ENCODE peak calls at places on chromosomes 2 and 18, in five cellular contexts. V is spleen, A is SK-N-SH, N is kidney, W is mammary epithelial cell. M is an unnamed sample. For H3K9me3, the result is how much of the 10 kb centered on the place peaks cover.

GRCh38 chr2:134217924-134218323 is 35.9 kb upstream of the MGAT5 start:
- DNase-seq in V (no peak), N (no peak), W (peak), A (no peak), M (no peak)

GRCh38 chr2:69395866-69396265 is 8.8 kb upstream of the GFPT1 start:
- DNase-seq in N (no peak), W (no peak), A (no peak), V (no peak), M (no peak)

GRCh38 chr2:70467831-70468810 is 85.5 kb downstream of the TGFA start:
- DNase-seq in W (no peak), V (no peak), A (no peak), N (no peak), M (no peak)

GRCh38 chr2:30691091-30691947 is 115.9 kb downstream of the CAPN13 start:
- DNase-seq in A (no peak), W (no peak), N (no peak), V (no peak), M (no peak)

GRCh38 chr2:201777869-201778268 is 2.9 kb downstream of the ALS2 start:
- DNase-seq in A (no peak), V (no peak), N (no peak), W (no peak), M (no peak)

GRCh38 chr2:235303499-235304291 is 190.1 kb upstream of the AGAP1 start:
- DNase-seq in V (no peak), N (no peak), W (no peak), A (no peak), M (no peak)

GRCh38 chr2:21162615-21162878 is 38.8 kb downstream of the TDRD15 start:
- DNase-seq in A (no peak), V (peak), W (no peak), N (no peak), M (no peak)

GRCh38 chr2:7467782-7468447 is 550.7 kb downstream of the RNF144A start:
- DNase-seq in W (no peak), N (no peak), V (no peak), A (no peak), M (no peak)

GRCh38 chr2:233135421-233135820 is 75.3 kb downstream of the INPP5D start:
- DNase-seq in N (no peak), W (no peak), A (no peak), V (no peak), M (no peak)

GRCh38 chr18:73895701-73896100 is 251.9 kb downstream of the FBXO15 start:
- DNase-seq in W (no peak), V (no peak), A (no peak), N (no peak), M (no peak)

GRCh38 chr2:54492335-54492734 is 36.2 kb downstream of the SPTBN1 start:
- DNase-seq in A (no peak), N (no peak), W (no peak), V (no peak), M (no peak)

GRCh38 chr2:170505631-170506270 is 209.4 kb upstream of the SP5 start:
- DNase-seq in W (no peak), N (peak), A (no peak), V (no peak), M (no peak)

GRCh38 chr2:24597181-24597870 is 106.3 kb downstream of the NCOA1 start:
- DNase-seq in A (no peak), V (no peak), N (no peak), W (no peak), M (no peak)

GRCh38 chr2:47225061-47225783 is 70.1 kb upstream of the STPG4 start:
- DNase-seq in W (peak), A (peak), N (peak), V (no peak), M (no peak)

GRCh38 chr2:45946023-45946422 is 294.5 kb downstream of the PRKCE start:
- DNase-seq in W (peak), N (no peak), A (no peak), V (no peak), M (no peak)

GRCh38 chr18:52077251-52077983 is 262.6 kb upstream of the DCC start:
- DNase-seq in A (no peak), N (no peak), W (peak), V (no peak), M (no peak)

GRCh38 chr18:79786781-79787526 is 10.8 kb upstream of the KCNG2 start:
- DNase-seq in A (no peak), N (peak), W (no peak), V (peak), M (no peak)

GRCh38 chr2:84971799-84972790 is 1.1 kb downstream of the KCMF1 start:
- DNase-seq in A (peak), V (peak), W (no peak), N (peak), M (peak)

GRCh38 chr2:43725711-43726246 is 48.1 kb upstream of the DYNC2LI1 start:
- DNase-seq in V (no peak), W (no peak), A (no peak), N (no peak), M (no peak)

GRCh38 chr18:62607302-62607701 is 84.5 kb downstream of the ZCCHC2 start:
- DNase-seq in N (peak), W (no peak), V (no peak), A (no peak), M (no peak)

GRCh38 chr2:104849618-104850097 is 4.3 kb upstream of the POU3F3 start:
- DNase-seq in V (peak), W (peak), N (peak), A (peak), M (no peak)

GRCh38 chr2:127701651-127702394 is 526 bp downstream of the SFT2D3 start:
- DNase-seq in N (peak), V (peak), W (peak), A (peak), M (peak)

GRCh38 chr18:48136051-48136543 is 205.6 kb upstream of the SMAD2 start:
- DNase-seq in V (peak), N (peak), A (peak), W (no peak), M (no peak)

GRCh38 chr2:113202305-113203216 is 28.8 kb downstream of the PSD4 start:
- DNase-seq in A (no peak), W (no peak), V (peak), N (peak), M (no peak)

GRCh38 chr2:206424134-206424533 is 19.2 kb upstream of the ADAM23 start:
- DNase-seq in A (no peak), W (no peak), V (no peak), N (no peak), M (no peak)

GRCh38 chr2:238520359-238520886 is 93.7 kb downstream of the ASB1 start:
- DNase-seq in W (no peak), N (no peak), A (no peak), V (peak), M (no peak)

GRCh38 chr18:31401156-31402025 is 24.8 kb downstream of the DSG4 start:
- DNase-seq in A (no peak), W (no peak), N (no peak), V (no peak), M (no peak)

GRCh38 chr2:28447943-28448737 is 47.7 kb upstream of the PLB1 start:
- DNase-seq in W (peak), A (no peak), N (no peak), V (no peak), M (no peak)

GRCh38 chr18:4578449-4578848 is 123.3 kb upstream of the DLGAP1 start:
- DNase-seq in A (no peak), V (peak), N (no peak), W (no peak), M (no peak)
- H3K9me3 ChIP-seq in A (under half), V (half or more), N (under half), W (under half), M (under half)

GRCh38 chr2:180085144-180085543 is 78.0 kb upstream of the CWC22 start:
- DNase-seq in A (no peak), N (no peak), V (no peak), W (no peak), M (no peak)
- H3K9me3 ChIP-seq in A (under half), N (under half), V (under half), W (under half), M (under half)

DNA sequence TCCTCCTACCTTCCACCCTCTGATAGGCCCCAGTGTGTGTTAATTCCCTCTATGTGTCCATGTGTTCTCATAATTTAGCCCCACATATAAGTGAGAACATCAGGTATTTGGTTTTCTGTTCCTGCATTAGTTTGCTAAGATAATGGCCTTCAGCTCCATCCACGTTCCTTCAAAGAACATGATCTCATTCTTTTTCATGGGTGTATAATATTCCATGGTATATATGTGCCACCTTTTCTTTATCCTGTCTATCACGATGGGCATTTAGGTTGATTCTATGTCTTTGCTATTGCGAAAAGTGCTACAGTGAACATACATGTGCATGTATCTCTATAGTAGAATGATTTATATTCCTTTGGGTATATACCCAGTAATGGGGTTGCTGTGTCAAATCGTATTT is 46.8 kb upstream of the PDE1A start:
- DNase-seq in V (no peak), A (no peak), W (no peak), N (no peak), M (no peak)
- H3K9me3 ChIP-seq in V (under half), A (under half), W (under half), N (under half), M (under half)

GRCh38 chr2:105882920-105883319 is 138.2 kb downstream of the NCK2 start:
- DNase-seq in W (no peak), V (no peak), N (no peak), A (no peak), M (no peak)

GRCh38 chr2:105886029-105886454 is 141.3 kb downstream of the NCK2 start:
- DNase-seq in N (no peak), W (peak), A (no peak), V (no peak), M (no peak)

GRCh38 chr2:105885456-105885855 is 140.7 kb downstream of the NCK2 start:
- DNase-seq in A (no peak), N (no peak), W (no peak), V (no peak), M (no peak)

GRCh38 chr2:105886680-105887079 is 142.0 kb downstream of the NCK2 start:
- DNase-seq in A (no peak), N (no peak), W (no peak), V (no peak), M (no peak)

DNA sequence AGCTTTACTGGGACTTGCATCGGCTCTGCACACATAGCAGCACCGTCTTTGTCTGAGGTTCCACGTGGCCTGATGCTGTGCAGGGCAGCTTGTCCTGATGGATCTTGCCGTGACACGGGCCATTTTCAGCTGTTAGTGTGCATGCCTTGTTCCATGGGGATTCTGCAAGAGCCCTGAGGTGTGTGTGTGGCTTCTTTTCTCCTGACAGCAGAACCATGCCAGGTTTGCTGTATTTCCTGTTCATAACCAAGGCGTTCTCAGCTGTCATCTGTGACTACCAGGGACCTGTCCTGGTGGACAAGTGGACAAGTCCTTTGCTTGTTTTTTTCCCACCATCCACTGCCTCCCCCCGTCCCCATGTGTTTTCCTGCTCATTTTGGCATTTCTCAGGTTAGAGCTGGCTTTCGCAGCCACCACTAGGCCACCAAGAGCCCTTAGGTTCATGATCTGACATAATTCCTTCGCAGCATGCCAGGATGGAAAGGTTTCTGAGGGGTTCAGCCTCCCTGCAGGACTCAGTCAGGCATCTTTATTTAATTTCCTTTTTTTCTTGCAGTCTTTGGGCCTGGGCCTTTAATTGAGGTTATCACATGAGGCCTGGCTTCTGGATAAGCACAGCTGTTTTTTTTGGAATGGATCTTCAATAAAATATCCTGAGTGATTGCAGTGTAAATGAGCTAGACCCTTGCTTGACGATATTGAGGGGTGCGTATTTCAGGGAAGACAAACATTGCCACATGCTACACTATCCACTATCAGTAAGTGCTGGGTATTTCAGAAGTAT is 139.4 kb downstream of the NCK2 start:
- DNase-seq in A (peak), W (no peak), V (no peak), N (no peak), M (no peak)
- H3K9me3 ChIP-seq in A (under half), W (under half), V (under half), N (under half), M (under half)

GRCh38 chr18:64167408-64167807 is 18.5 kb upstream of the LINC00305 start:
- DNase-seq in N (no peak), A (no peak), W (no peak), V (no peak), M (no peak)
- H3K9me3 ChIP-seq in N (under half), A (under half), W (under half), V (under half), M (under half)

DNA sequence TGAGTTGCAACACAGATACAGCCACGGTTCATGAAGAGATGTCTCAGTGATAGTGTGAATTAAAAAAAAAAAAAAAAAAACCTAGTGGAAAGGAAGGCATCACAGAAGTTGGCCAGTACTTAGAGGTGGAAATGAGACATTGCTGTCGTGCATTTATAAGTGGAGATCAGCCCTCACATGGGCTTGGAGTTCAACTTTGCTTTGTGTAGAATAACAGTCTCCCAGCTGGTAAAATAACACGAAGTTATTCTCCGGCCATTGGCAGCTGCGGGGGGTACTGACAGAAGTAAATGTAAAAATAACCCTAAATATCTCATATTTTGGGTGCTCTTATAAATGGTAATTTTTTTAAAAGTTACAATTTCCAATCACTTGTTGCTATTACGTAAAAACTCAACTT is 98.8 kb upstream of the TMEM18 start:
- DNase-seq in A (no peak), N (no peak), W (no peak), V (no peak), M (no peak)
- H3K9me3 ChIP-seq in A (under half), N (under half), W (under half), V (under half), M (under half)

GRCh38 chr2:73532381-73532780 is 109.8 kb downstream of the NAT8 start:
- DNase-seq in N (no peak), V (no peak), A (no peak), W (no peak), M (no peak)
- H3K9me3 ChIP-seq in N (under half), V (under half), A (under half), W (under half), M (under half)

M was measured in T-helper 17 cell.